ENCODE peak calls at places on chromosomes 6 and 20, in nine cellular contexts. One of them, this sample, is unnamed.

GRCh38 chr20:62891111-62891510 is 29.5 kb upstream of the TCFL5 start:
- DNase-seq in HuH-7: no peak
- DNase-seq in stimulated activated naive CD4-positive, alpha-beta T cell treated with Interleukin-2 at 50 U/mL for 16 hours: no peak
- DNase-seq in heart left ventricle: no peak
- DNase-seq in neuronal stem cell: no peak
- DNase-seq in CD4-positive, CD25-positive, alpha-beta regulatory T cell: peak
- DNase-seq in aorta: no peak
- DNase-seq in right cardiac atrium: no peak
- DNase-seq in stimulated activated CD4-positive, alpha-beta T cell treated with anti-CD3 and anti-CD28 coated beads, Interleukin-1b, Interleukin-23, amount 100 ng/mL, for 4 hours: no peak
- DNase-seq in this sample: no peak

GRCh38 chr20:51284161-51284560 is 258.4 kb downstream of the NFATC2 start:
- DNase-seq in heart left ventricle: no peak
- DNase-seq in CD4-positive, CD25-positive, alpha-beta regulatory T cell: no peak
- DNase-seq in stimulated activated CD4-positive, alpha-beta T cell treated with anti-CD3 and anti-CD28 coated beads, Interleukin-1b, Interleukin-23, amount 100 ng/mL, for 4 hours: no peak
- DNase-seq in neuronal stem cell: no peak
- DNase-seq in HuH-7: no peak
- DNase-seq in right cardiac atrium: no peak
- DNase-seq in stimulated activated naive CD4-positive, alpha-beta T cell treated with Interleukin-2 at 50 U/mL for 16 hours: no peak
- DNase-seq in aorta: no peak
- DNase-seq in this sample: no peak

GRCh38 chr6:119985952-119986736 is 636.6 kb upstream of the MAN1A1 start:
- DNase-seq in neuronal stem cell: no peak
- DNase-seq in stimulated activated CD4-positive, alpha-beta T cell treated with anti-CD3 and anti-CD28 coated beads, Interleukin-1b, Interleukin-23, amount 100 ng/mL, for 4 hours: no peak
- DNase-seq in right cardiac atrium: no peak
- DNase-seq in heart left ventricle: no peak
- DNase-seq in CD4-positive, CD25-positive, alpha-beta regulatory T cell: no peak
- DNase-seq in stimulated activated naive CD4-positive, alpha-beta T cell treated with Interleukin-2 at 50 U/mL for 16 hours: no peak
- DNase-seq in aorta: peak
- DNase-seq in HuH-7: no peak
- DNase-seq in this sample: no peak

GRCh38 chr6:33993653-33994052 is 152.2 kb downstream of the GRM4 start:
- DNase-seq in stimulated activated CD4-positive, alpha-beta T cell treated with anti-CD3 and anti-CD28 coated beads, Interleukin-1b, Interleukin-23, amount 100 ng/mL, for 4 hours: no peak
- DNase-seq in neuronal stem cell: no peak
- DNase-seq in stimulated activated naive CD4-positive, alpha-beta T cell treated with Interleukin-2 at 50 U/mL for 16 hours: no peak
- DNase-seq in aorta: no peak
- DNase-seq in heart left ventricle: no peak
- DNase-seq in HuH-7: no peak
- DNase-seq in right cardiac atrium: no peak
- DNase-seq in CD4-positive, CD25-positive, alpha-beta regulatory T cell: no peak
- DNase-seq in this sample: peak

GRCh38 chr20:46060301-46060881 is 29.4 kb downstream of the NCOA5 start:
- DNase-seq in right cardiac atrium: no peak
- DNase-seq in stimulated activated naive CD4-positive, alpha-beta T cell treated with Interleukin-2 at 50 U/mL for 16 hours: no peak
- DNase-seq in HuH-7: no peak
- DNase-seq in neuronal stem cell: no peak
- DNase-seq in aorta: no peak
- DNase-seq in stimulated activated CD4-positive, alpha-beta T cell treated with anti-CD3 and anti-CD28 coated beads, Interleukin-1b, Interleukin-23, amount 100 ng/mL, for 4 hours: no peak
- DNase-seq in CD4-positive, CD25-positive, alpha-beta regulatory T cell: peak
- DNase-seq in heart left ventricle: no peak
- DNase-seq in this sample: peak

GRCh38 chr20:64109390-64109747 is 2.0 kb upstream of the NPBWR2 start:
- DNase-seq in aorta: peak
- DNase-seq in CD4-positive, CD25-positive, alpha-beta regulatory T cell: no peak
- DNase-seq in stimulated activated naive CD4-positive, alpha-beta T cell treated with Interleukin-2 at 50 U/mL for 16 hours: no peak
- DNase-seq in HuH-7: no peak
- DNase-seq in heart left ventricle: peak
- DNase-seq in right cardiac atrium: no peak
- DNase-seq in stimulated activated CD4-positive, alpha-beta T cell treated with anti-CD3 and anti-CD28 coated beads, Interleukin-1b, Interleukin-23, amount 100 ng/mL, for 4 hours: no peak
- DNase-seq in neuronal stem cell: no peak
- DNase-seq in this sample: no peak

GRCh38 chr6:113976806-113977205 is 5.9 kb upstream of the HDAC2 start:
- DNase-seq in aorta: no peak
- DNase-seq in stimulated activated CD4-positive, alpha-beta T cell treated with anti-CD3 and anti-CD28 coated beads, Interleukin-1b, Interleukin-23, amount 100 ng/mL, for 4 hours: no peak
- DNase-seq in CD4-positive, CD25-positive, alpha-beta regulatory T cell: no peak
- DNase-seq in HuH-7: no peak
- DNase-seq in right cardiac atrium: no peak
- DNase-seq in neuronal stem cell: no peak
- DNase-seq in heart left ventricle: no peak
- DNase-seq in stimulated activated naive CD4-positive, alpha-beta T cell treated with Interleukin-2 at 50 U/mL for 16 hours: no peak
- DNase-seq in this sample: no peak

GRCh38 chr20:31721408-31722332 is 998 bp downstream of the BCL2L1 start:
- DNase-seq in neuronal stem cell: no peak
- DNase-seq in right cardiac atrium: peak
- DNase-seq in stimulated activated naive CD4-positive, alpha-beta T cell treated with Interleukin-2 at 50 U/mL for 16 hours: no peak
- DNase-seq in aorta: peak
- DNase-seq in heart left ventricle: peak
- DNase-seq in stimulated activated CD4-positive, alpha-beta T cell treated with anti-CD3 and anti-CD28 coated beads, Interleukin-1b, Interleukin-23, amount 100 ng/mL, for 4 hours: no peak
- DNase-seq in CD4-positive, CD25-positive, alpha-beta regulatory T cell: peak
- DNase-seq in HuH-7: no peak
- DNase-seq in this sample: no peak

GRCh38 chr6:41622210-41622990 is 15.9 kb upstream of the MDFI start:
- DNase-seq in right cardiac atrium: no peak
- DNase-seq in neuronal stem cell: no peak
- DNase-seq in stimulated activated CD4-positive, alpha-beta T cell treated with anti-CD3 and anti-CD28 coated beads, Interleukin-1b, Interleukin-23, amount 100 ng/mL, for 4 hours: no peak
- DNase-seq in aorta: no peak
- DNase-seq in CD4-positive, CD25-positive, alpha-beta regulatory T cell: no peak
- DNase-seq in HuH-7: no peak
- DNase-seq in stimulated activated naive CD4-positive, alpha-beta T cell treated with Interleukin-2 at 50 U/mL for 16 hours: no peak
- DNase-seq in heart left ventricle: no peak
- DNase-seq in this sample: no peak

GRCh38 chr6:148831064-148831463 is 84.2 kb downstream of the UST start:
- DNase-seq in CD4-positive, CD25-positive, alpha-beta regulatory T cell: peak
- DNase-seq in heart left ventricle: no peak
- DNase-seq in right cardiac atrium: no peak
- DNase-seq in aorta: no peak
- DNase-seq in stimulated activated naive CD4-positive, alpha-beta T cell treated with Interleukin-2 at 50 U/mL for 16 hours: peak
- DNase-seq in HuH-7: no peak
- DNase-seq in neuronal stem cell: no peak
- DNase-seq in stimulated activated CD4-positive, alpha-beta T cell treated with anti-CD3 and anti-CD28 coated beads, Interleukin-1b, Interleukin-23, amount 100 ng/mL, for 4 hours: no peak
- DNase-seq in this sample: no peak

GRCh38 chr20:58969439-58969838 is 11.6 kb upstream of the NELFCD start:
- DNase-seq in stimulated activated CD4-positive, alpha-beta T cell treated with anti-CD3 and anti-CD28 coated beads, Interleukin-1b, Interleukin-23, amount 100 ng/mL, for 4 hours: no peak
- DNase-seq in right cardiac atrium: no peak
- DNase-seq in neuronal stem cell: no peak
- DNase-seq in aorta: no peak
- DNase-seq in heart left ventricle: no peak
- DNase-seq in HuH-7: no peak
- DNase-seq in stimulated activated naive CD4-positive, alpha-beta T cell treated with Interleukin-2 at 50 U/mL for 16 hours: no peak
- DNase-seq in CD4-positive, CD25-positive, alpha-beta regulatory T cell: no peak
- DNase-seq in this sample: no peak

GRCh38 chr20:60872224-60872623 is 379.8 kb upstream of the CDH4 start:
- DNase-seq in CD4-positive, CD25-positive, alpha-beta regulatory T cell: no peak
- DNase-seq in stimulated activated naive CD4-positive, alpha-beta T cell treated with Interleukin-2 at 50 U/mL for 16 hours: no peak
- DNase-seq in heart left ventricle: no peak
- DNase-seq in neuronal stem cell: no peak
- DNase-seq in stimulated activated CD4-positive, alpha-beta T cell treated with anti-CD3 and anti-CD28 coated beads, Interleukin-1b, Interleukin-23, amount 100 ng/mL, for 4 hours: no peak
- DNase-seq in right cardiac atrium: no peak
- DNase-seq in HuH-7: no peak
- DNase-seq in aorta: no peak
- DNase-seq in this sample: no peak

GRCh38 chr6:152636675-152637421 is at the start of gene SYNE1:
- DNase-seq in HuH-7: no peak
- DNase-seq in stimulated activated CD4-positive, alpha-beta T cell treated with anti-CD3 and anti-CD28 coated beads, Interleukin-1b, Interleukin-23, amount 100 ng/mL, for 4 hours: no peak
- DNase-seq in CD4-positive, CD25-positive, alpha-beta regulatory T cell: no peak
- DNase-seq in heart left ventricle: peak
- DNase-seq in neuronal stem cell: peak
- DNase-seq in stimulated activated naive CD4-positive, alpha-beta T cell treated with Interleukin-2 at 50 U/mL for 16 hours: no peak
- DNase-seq in aorta: peak
- DNase-seq in right cardiac atrium: peak
- DNase-seq in this sample: peak

GRCh38 chr6:41785254-41785653 is 2.2 kb upstream of the TOMM6 start:
- DNase-seq in stimulated activated CD4-positive, alpha-beta T cell treated with anti-CD3 and anti-CD28 coated beads, Interleukin-1b, Interleukin-23, amount 100 ng/mL, for 4 hours: no peak
- DNase-seq in neuronal stem cell: no peak
- DNase-seq in stimulated activated naive CD4-positive, alpha-beta T cell treated with Interleukin-2 at 50 U/mL for 16 hours: no peak
- DNase-seq in aorta: no peak
- DNase-seq in heart left ventricle: peak
- DNase-seq in CD4-positive, CD25-positive, alpha-beta regulatory T cell: no peak
- DNase-seq in HuH-7: no peak
- DNase-seq in right cardiac atrium: no peak
- DNase-seq in this sample: no peak

GRCh38 chr6:109490708-109491107 is 7.7 kb upstream of the ZBTB24 start:
- DNase-seq in stimulated activated CD4-positive, alpha-beta T cell treated with anti-CD3 and anti-CD28 coated beads, Interleukin-1b, Interleukin-23, amount 100 ng/mL, for 4 hours: no peak
- DNase-seq in heart left ventricle: no peak
- DNase-seq in HuH-7: no peak
- DNase-seq in right cardiac atrium: no peak
- DNase-seq in stimulated activated naive CD4-positive, alpha-beta T cell treated with Interleukin-2 at 50 U/mL for 16 hours: no peak
- DNase-seq in CD4-positive, CD25-positive, alpha-beta regulatory T cell: no peak
- DNase-seq in neuronal stem cell: no peak
- DNase-seq in aorta: no peak
- DNase-seq in this sample: peak

GRCh38 chr20:56626367-56627121 is 2.6 kb upstream of the TFAP2C start:
- DNase-seq in heart left ventricle: no peak
- DNase-seq in right cardiac atrium: no peak
- DNase-seq in stimulated activated CD4-positive, alpha-beta T cell treated with anti-CD3 and anti-CD28 coated beads, Interleukin-1b, Interleukin-23, amount 100 ng/mL, for 4 hours: no peak
- DNase-seq in HuH-7: no peak
- DNase-seq in neuronal stem cell: peak
- DNase-seq in CD4-positive, CD25-positive, alpha-beta regulatory T cell: no peak
- DNase-seq in aorta: no peak
- DNase-seq in stimulated activated naive CD4-positive, alpha-beta T cell treated with Interleukin-2 at 50 U/mL for 16 hours: no peak
- DNase-seq in this sample: peak

GRCh38 chr6:134908906-134909516 is 40.9 kb downstream of the ALDH8A1 start:
- DNase-seq in right cardiac atrium: peak
- DNase-seq in stimulated activated naive CD4-positive, alpha-beta T cell treated with Interleukin-2 at 50 U/mL for 16 hours: no peak
- DNase-seq in heart left ventricle: peak
- DNase-seq in aorta: peak
- DNase-seq in HuH-7: no peak
- DNase-seq in CD4-positive, CD25-positive, alpha-beta regulatory T cell: peak
- DNase-seq in stimulated activated CD4-positive, alpha-beta T cell treated with anti-CD3 and anti-CD28 coated beads, Interleukin-1b, Interleukin-23, amount 100 ng/mL, for 4 hours: no peak
- DNase-seq in neuronal stem cell: no peak
- DNase-seq in this sample: no peak

GRCh38 chr6:137680678-137681346 is 186.2 kb upstream of the TNFAIP3 start:
- DNase-seq in neuronal stem cell: no peak
- DNase-seq in stimulated activated naive CD4-positive, alpha-beta T cell treated with Interleukin-2 at 50 U/mL for 16 hours: no peak
- DNase-seq in right cardiac atrium: no peak
- DNase-seq in HuH-7: no peak
- DNase-seq in heart left ventricle: no peak
- DNase-seq in stimulated activated CD4-positive, alpha-beta T cell treated with anti-CD3 and anti-CD28 coated beads, Interleukin-1b, Interleukin-23, amount 100 ng/mL, for 4 hours: no peak
- DNase-seq in CD4-positive, CD25-positive, alpha-beta regulatory T cell: peak
- DNase-seq in aorta: no peak
- DNase-seq in this sample: no peak

GRCh38 chr6:157271441-157271840 is 51.9 kb downstream of the TMEM242 start:
- DNase-seq in stimulated activated CD4-positive, alpha-beta T cell treated with anti-CD3 and anti-CD28 coated beads, Interleukin-1b, Interleukin-23, amount 100 ng/mL, for 4 hours: no peak
- DNase-seq in stimulated activated naive CD4-positive, alpha-beta T cell treated with Interleukin-2 at 50 U/mL for 16 hours: no peak
- DNase-seq in aorta: no peak
- DNase-seq in neuronal stem cell: no peak
- DNase-seq in right cardiac atrium: no peak
- DNase-seq in heart left ventricle: no peak
- DNase-seq in CD4-positive, CD25-positive, alpha-beta regulatory T cell: no peak
- DNase-seq in HuH-7: no peak
- DNase-seq in this sample: no peak

GRCh38 chr20:46312075-46312944 is 4.0 kb upstream of the CDH22 start:
- DNase-seq in CD4-positive, CD25-positive, alpha-beta regulatory T cell: no peak
- DNase-seq in stimulated activated CD4-positive, alpha-beta T cell treated with anti-CD3 and anti-CD28 coated beads, Interleukin-1b, Interleukin-23, amount 100 ng/mL, for 4 hours: no peak
- DNase-seq in heart left ventricle: no peak
- DNase-seq in neuronal stem cell: peak
- DNase-seq in HuH-7: peak
- DNase-seq in right cardiac atrium: no peak
- DNase-seq in aorta: no peak
- DNase-seq in stimulated activated naive CD4-positive, alpha-beta T cell treated with Interleukin-2 at 50 U/mL for 16 hours: no peak
- DNase-seq in this sample: peak

GRCh38 chr20:61635721-61636455 is 383.8 kb downstream of the CDH4 start:
- DNase-seq in neuronal stem cell: no peak
- DNase-seq in heart left ventricle: no peak
- DNase-seq in stimulated activated naive CD4-positive, alpha-beta T cell treated with Interleukin-2 at 50 U/mL for 16 hours: no peak
- DNase-seq in right cardiac atrium: no peak
- DNase-seq in stimulated activated CD4-positive, alpha-beta T cell treated with anti-CD3 and anti-CD28 coated beads, Interleukin-1b, Interleukin-23, amount 100 ng/mL, for 4 hours: no peak
- DNase-seq in aorta: peak
- DNase-seq in CD4-positive, CD25-positive, alpha-beta regulatory T cell: no peak
- DNase-seq in HuH-7: no peak
- DNase-seq in this sample: no peak

GRCh38 chr20:309306-309840 is 12.0 kb downstream of the ZCCHC3 start:
- DNase-seq in HuH-7: no peak
- DNase-seq in CD4-positive, CD25-positive, alpha-beta regulatory T cell: no peak
- DNase-seq in heart left ventricle: no peak
- DNase-seq in aorta: no peak
- DNase-seq in stimulated activated CD4-positive, alpha-beta T cell treated with anti-CD3 and anti-CD28 coated beads, Interleukin-1b, Interleukin-23, amount 100 ng/mL, for 4 hours: no peak
- DNase-seq in neuronal stem cell: no peak
- DNase-seq in stimulated activated naive CD4-positive, alpha-beta T cell treated with Interleukin-2 at 50 U/mL for 16 hours: no peak
- DNase-seq in right cardiac atrium: no peak
- DNase-seq in this sample: no peak

GRCh38 chr20:9286501-9286900 is 217.6 kb downstream of the PLCB4 start:
- DNase-seq in heart left ventricle: no peak
- DNase-seq in right cardiac atrium: no peak
- DNase-seq in stimulated activated naive CD4-positive, alpha-beta T cell treated with Interleukin-2 at 50 U/mL for 16 hours: no peak
- DNase-seq in CD4-positive, CD25-positive, alpha-beta regulatory T cell: no peak
- DNase-seq in stimulated activated CD4-positive, alpha-beta T cell treated with anti-CD3 and anti-CD28 coated beads, Interleukin-1b, Interleukin-23, amount 100 ng/mL, for 4 hours: no peak
- DNase-seq in aorta: no peak
- DNase-seq in HuH-7: no peak
- DNase-seq in neuronal stem cell: no peak
- DNase-seq in this sample: no peak

GRCh38 chr6:28368522-28368921 is 18.8 kb downstream of the ZKSCAN3 start:
- DNase-seq in aorta: no peak
- DNase-seq in stimulated activated naive CD4-positive, alpha-beta T cell treated with Interleukin-2 at 50 U/mL for 16 hours: no peak
- DNase-seq in HuH-7: no peak
- DNase-seq in neuronal stem cell: no peak
- DNase-seq in stimulated activated CD4-positive, alpha-beta T cell treated with anti-CD3 and anti-CD28 coated beads, Interleukin-1b, Interleukin-23, amount 100 ng/mL, for 4 hours: no peak
- DNase-seq in right cardiac atrium: no peak
- DNase-seq in heart left ventricle: no peak
- DNase-seq in CD4-positive, CD25-positive, alpha-beta regulatory T cell: no peak
- DNase-seq in this sample: no peak

GRCh38 chr6:26550250-26550993 is 12.3 kb downstream of the HMGN4 start:
- DNase-seq in HuH-7: no peak
- DNase-seq in CD4-positive, CD25-positive, alpha-beta regulatory T cell: peak
- DNase-seq in heart left ventricle: peak
- DNase-seq in stimulated activated CD4-positive, alpha-beta T cell treated with anti-CD3 and anti-CD28 coated beads, Interleukin-1b, Interleukin-23, amount 100 ng/mL, for 4 hours: peak
- DNase-seq in neuronal stem cell: peak
- DNase-seq in right cardiac atrium: peak
- DNase-seq in aorta: peak
- DNase-seq in stimulated activated naive CD4-positive, alpha-beta T cell treated with Interleukin-2 at 50 U/mL for 16 hours: peak
- DNase-seq in this sample: peak

GRCh38 chr6:127980996-127981395 is 80.1 kb upstream of the THEMIS start:
- DNase-seq in aorta: no peak
- DNase-seq in heart left ventricle: no peak
- DNase-seq in stimulated activated naive CD4-positive, alpha-beta T cell treated with Interleukin-2 at 50 U/mL for 16 hours: no peak
- DNase-seq in neuronal stem cell: no peak
- DNase-seq in right cardiac atrium: no peak
- DNase-seq in HuH-7: no peak
- DNase-seq in CD4-positive, CD25-positive, alpha-beta regulatory T cell: no peak
- DNase-seq in stimulated activated CD4-positive, alpha-beta T cell treated with anti-CD3 and anti-CD28 coated beads, Interleukin-1b, Interleukin-23, amount 100 ng/mL, for 4 hours: no peak
- DNase-seq in this sample: no peak

GRCh38 chr6:156559151-156559690 is 218.0 kb upstream of the ARID1B start:
- DNase-seq in stimulated activated naive CD4-positive, alpha-beta T cell treated with Interleukin-2 at 50 U/mL for 16 hours: no peak
- DNase-seq in right cardiac atrium: no peak
- DNase-seq in HuH-7: no peak
- DNase-seq in CD4-positive, CD25-positive, alpha-beta regulatory T cell: no peak
- DNase-seq in neuronal stem cell: no peak
- DNase-seq in heart left ventricle: no peak
- DNase-seq in aorta: no peak
- DNase-seq in stimulated activated CD4-positive, alpha-beta T cell treated with anti-CD3 and anti-CD28 coated beads, Interleukin-1b, Interleukin-23, amount 100 ng/mL, for 4 hours: no peak
- DNase-seq in this sample: no peak

GRCh38 chr6:161557333-161558107 is 283.7 kb upstream of the AGPAT4 start:
- DNase-seq in CD4-positive, CD25-positive, alpha-beta regulatory T cell: no peak
- DNase-seq in heart left ventricle: no peak
- DNase-seq in right cardiac atrium: no peak
- DNase-seq in stimulated activated CD4-positive, alpha-beta T cell treated with anti-CD3 and anti-CD28 coated beads, Interleukin-1b, Interleukin-23, amount 100 ng/mL, for 4 hours: no peak
- DNase-seq in neuronal stem cell: no peak
- DNase-seq in HuH-7: no peak
- DNase-seq in aorta: no peak
- DNase-seq in stimulated activated naive CD4-positive, alpha-beta T cell treated with Interleukin-2 at 50 U/mL for 16 hours: no peak
- DNase-seq in this sample: no peak

GRCh38 chr6:4350571-4351505 is 215.5 kb upstream of the ECI2 start:
- DNase-seq in neuronal stem cell: no peak
- DNase-seq in aorta: no peak
- DNase-seq in heart left ventricle: peak
- DNase-seq in stimulated activated CD4-positive, alpha-beta T cell treated with anti-CD3 and anti-CD28 coated beads, Interleukin-1b, Interleukin-23, amount 100 ng/mL, for 4 hours: no peak
- DNase-seq in right cardiac atrium: peak
- DNase-seq in HuH-7: no peak
- DNase-seq in CD4-positive, CD25-positive, alpha-beta regulatory T cell: no peak
- DNase-seq in stimulated activated naive CD4-positive, alpha-beta T cell treated with Interleukin-2 at 50 U/mL for 16 hours: no peak
- DNase-seq in this sample: no peak

GRCh38 chr6:128432394-128432793 is 88.0 kb downstream of the PTPRK start:
- DNase-seq in stimulated activated naive CD4-positive, alpha-beta T cell treated with Interleukin-2 at 50 U/mL for 16 hours: no peak
- DNase-seq in HuH-7: no peak
- DNase-seq in neuronal stem cell: no peak
- DNase-seq in heart left ventricle: no peak
- DNase-seq in right cardiac atrium: no peak
- DNase-seq in stimulated activated CD4-positive, alpha-beta T cell treated with anti-CD3 and anti-CD28 coated beads, Interleukin-1b, Interleukin-23, amount 100 ng/mL, for 4 hours: no peak
- DNase-seq in CD4-positive, CD25-positive, alpha-beta regulatory T cell: no peak
- DNase-seq in aorta: no peak
- DNase-seq in this sample: no peak

GRCh38 chr6:46605091-46605797 is 47.4 kb downstream of the CYP39A1 start:
- DNase-seq in aorta: no peak
- DNase-seq in neuronal stem cell: no peak
- DNase-seq in HuH-7: no peak
- DNase-seq in stimulated activated CD4-positive, alpha-beta T cell treated with anti-CD3 and anti-CD28 coated beads, Interleukin-1b, Interleukin-23, amount 100 ng/mL, for 4 hours: no peak
- DNase-seq in stimulated activated naive CD4-positive, alpha-beta T cell treated with Interleukin-2 at 50 U/mL for 16 hours: no peak
- DNase-seq in right cardiac atrium: no peak
- DNase-seq in CD4-positive, CD25-positive, alpha-beta regulatory T cell: no peak
- DNase-seq in heart left ventricle: no peak
- DNase-seq in this sample: no peak

This sample was measured in ecto neural progenitor cell.